ENCODE peak calls at places on chromosomes 11 and 22, in nine cellular contexts. J, U, R, Z, I, C, V, Y and Q are unnamed samples.

GRCh38 chr11:130202818-130203671 is 43.5 kb downstream of the ST14 start:
- DNase-seq in Z (no peak), V (no peak), J (no peak), C (peak; percentile 58), R (no peak), Y (no peak), U (no peak), I (no peak), Q (no peak)

GRCh38 chr11:128481135-128481534 is 106.2 kb downstream of the ETS1 start:
- DNase-seq in R (peak; percentile 29), I (no peak), J (peak; percentile 93), Z (no peak), Y (no peak), C (no peak), V (peak; percentile 85), U (peak; percentile 91), Q (peak; percentile 83)

GRCh38 chr11:60852639-60853468 is 2.9 kb downstream of the PTGDR2 start:
- DNase-seq in C (no peak), Z (no peak), U (no peak), I (no peak), J (no peak), Y (peak; percentile 51), V (no peak), R (peak; percentile 26), Q (no peak)

GRCh38 chr22:29630180-29630498 is 26.7 kb downstream of the NF2 start:
- DNase-seq in C (no peak), R (no peak), Y (no peak), I (no peak), U (no peak), J (no peak), V (no peak), Z (no peak), Q (no peak)

GRCh38 chr11:65625628-65626342 is 10.2 kb downstream of the PCNX3 start:
- DNase-seq in R (peak; percentile 44), C (peak; percentile 83), Y (peak; percentile 52), I (no peak), J (peak; percentile 41), V (no peak), Z (no peak), U (no peak), Q (no peak)

GRCh38 chr11:3989891-3990290 is 104.7 kb upstream of the RRM1 start:
- DNase-seq in U (no peak), J (no peak), C (no peak), Z (no peak), R (no peak), Y (no peak), V (no peak), I (no peak), Q (no peak)

GRCh38 chr11:32435511-32435946 is at the start of gene WT1:
- DNase-seq in J (no peak), R (no peak), I (no peak), V (no peak), Z (no peak), Y (peak; percentile 76), C (no peak), U (no peak), Q (peak; percentile 35)

GRCh38 chr11:61482513-61482912 is 26.0 kb upstream of the LRRC10B start:
- DNase-seq in R (no peak), Z (no peak), Y (peak; percentile 90), I (no peak), V (no peak), C (no peak), J (no peak), U (no peak), Q (no peak)

GRCh38 chr11:12983331-12983730 is 25.8 kb upstream of the RASSF10 start:
- DNase-seq in Y (no peak), U (no peak), V (no peak), I (no peak), R (no peak), Z (no peak), C (no peak), J (no peak), Q (no peak)

GRCh38 chr11:12986194-12986898 is 22.8 kb upstream of the RASSF10 start:
- DNase-seq in Z (no peak), Y (no peak), V (no peak), U (no peak), J (no peak), R (no peak), I (no peak), C (no peak), Q (no peak)

GRCh38 chr11:12979928-12980689 is 29.0 kb upstream of the RASSF10 start:
- DNase-seq in I (no peak), Z (no peak), J (no peak), V (no peak), R (peak; percentile 26), C (no peak), U (no peak), Y (no peak), Q (no peak)

DNA sequence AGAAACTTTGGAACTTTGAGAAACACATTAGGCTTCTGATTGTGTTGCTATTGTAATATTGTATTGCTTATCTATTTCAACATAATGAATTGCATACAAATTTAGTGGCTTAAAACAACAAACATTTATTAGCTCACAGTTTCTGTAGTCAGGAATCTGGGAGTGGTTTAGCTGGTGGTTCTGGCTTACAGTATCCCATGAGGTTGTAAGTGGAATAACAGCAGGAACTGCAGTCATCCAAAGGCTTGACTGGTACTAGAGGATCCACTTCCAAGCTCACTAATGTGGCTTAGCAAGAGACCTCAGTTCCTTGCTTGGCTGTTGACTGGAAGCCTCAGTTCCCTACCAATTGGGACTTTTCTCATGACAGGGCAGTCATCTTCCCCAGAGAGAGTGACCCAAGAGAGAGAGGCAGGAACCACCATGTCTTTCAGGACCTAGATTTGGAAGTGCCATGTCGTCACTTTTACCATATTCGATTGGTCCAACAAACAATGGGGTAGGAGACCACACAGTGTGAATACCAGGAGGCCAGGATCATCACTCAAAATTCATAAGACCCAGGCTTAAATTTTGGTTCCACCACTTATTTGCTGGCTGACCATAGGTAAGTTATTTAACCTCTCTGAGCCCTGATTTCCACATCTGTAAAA is 27.1 kb upstream of the RASSF10 start:
- DNase-seq in V (no peak), Z (no peak), Y (no peak), I (peak; percentile 39), R (peak; percentile 79), C (no peak), U (no peak), J (peak; percentile 18), Q (peak; percentile 27)
- TF ChIP-seq CTCF in V (no peak), Z (no peak), Y (no peak), I (no peak), R (peak; percentile 45), C (no peak), U (peak; percentile 6), J (no peak), Q (no peak)

GRCh38 chr11:75032550-75032935 is 43.8 kb downstream of the NEU3 start:
- DNase-seq in U (no peak), R (no peak), C (no peak), I (peak; percentile 26), Y (no peak), Z (no peak), V (no peak), J (no peak), Q (no peak)

GRCh38 chr11:75031771-75032549 is 43.2 kb downstream of the NEU3 start:
- DNase-seq in J (peak; percentile 81), Z (peak; percentile 50), V (peak; percentile 56), U (no peak), I (peak; percentile 35), Y (peak; percentile 89), C (peak; percentile 87), R (peak; percentile 76), Q (peak; percentile 77)

GRCh38 chr11:75029836-75030631 is 41.3 kb downstream of the NEU3 start:
- DNase-seq in V (no peak), Y (no peak), J (peak; percentile 55), C (no peak), I (peak; percentile 17), U (no peak), R (no peak), Z (no peak), Q (no peak)

GRCh38 chr11:75033916-75034315 is 45.2 kb downstream of the NEU3 start:
- DNase-seq in Y (no peak), I (no peak), Z (no peak), U (no peak), C (no peak), R (no peak), J (no peak), V (no peak), Q (no peak)

DNA sequence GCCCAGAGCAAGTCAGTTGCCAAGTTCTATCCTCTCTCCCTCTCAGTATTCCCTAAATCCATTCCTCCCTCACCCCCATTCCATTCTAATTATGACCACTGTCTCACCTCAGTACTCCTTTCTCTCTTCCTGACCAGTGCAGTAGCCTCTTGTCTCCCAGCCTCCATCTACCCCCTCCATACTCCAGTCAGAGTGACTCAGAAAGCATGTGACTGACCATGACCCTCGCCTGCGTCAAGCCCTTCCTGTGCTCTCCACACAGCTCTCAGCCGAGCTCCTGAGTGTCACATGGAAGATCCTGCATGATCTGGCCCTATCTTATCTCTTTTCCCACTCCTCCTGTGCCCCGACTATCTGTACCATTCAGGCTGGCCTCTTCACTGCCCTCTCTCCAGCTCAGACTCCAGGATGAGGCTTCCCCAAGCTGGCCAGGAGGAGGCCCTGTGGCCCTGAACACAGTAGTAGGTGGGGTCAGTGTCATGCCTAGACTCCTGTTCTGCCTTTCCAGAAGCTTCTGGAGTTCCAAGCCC is 42.6 kb downstream of the NEU3 start:
- DNase-seq in V (peak; percentile 73), U (peak; percentile 23), J (peak; percentile 96), R (peak; percentile 66), I (peak; percentile 35), C (no peak), Y (no peak), Z (no peak), Q (peak; percentile 54)
- TF ChIP-seq CTCF in V (no peak), U (no peak), J (no peak), R (no peak), I (no peak), C (no peak), Y (no peak), Z (no peak), Q (no peak)

DNA sequence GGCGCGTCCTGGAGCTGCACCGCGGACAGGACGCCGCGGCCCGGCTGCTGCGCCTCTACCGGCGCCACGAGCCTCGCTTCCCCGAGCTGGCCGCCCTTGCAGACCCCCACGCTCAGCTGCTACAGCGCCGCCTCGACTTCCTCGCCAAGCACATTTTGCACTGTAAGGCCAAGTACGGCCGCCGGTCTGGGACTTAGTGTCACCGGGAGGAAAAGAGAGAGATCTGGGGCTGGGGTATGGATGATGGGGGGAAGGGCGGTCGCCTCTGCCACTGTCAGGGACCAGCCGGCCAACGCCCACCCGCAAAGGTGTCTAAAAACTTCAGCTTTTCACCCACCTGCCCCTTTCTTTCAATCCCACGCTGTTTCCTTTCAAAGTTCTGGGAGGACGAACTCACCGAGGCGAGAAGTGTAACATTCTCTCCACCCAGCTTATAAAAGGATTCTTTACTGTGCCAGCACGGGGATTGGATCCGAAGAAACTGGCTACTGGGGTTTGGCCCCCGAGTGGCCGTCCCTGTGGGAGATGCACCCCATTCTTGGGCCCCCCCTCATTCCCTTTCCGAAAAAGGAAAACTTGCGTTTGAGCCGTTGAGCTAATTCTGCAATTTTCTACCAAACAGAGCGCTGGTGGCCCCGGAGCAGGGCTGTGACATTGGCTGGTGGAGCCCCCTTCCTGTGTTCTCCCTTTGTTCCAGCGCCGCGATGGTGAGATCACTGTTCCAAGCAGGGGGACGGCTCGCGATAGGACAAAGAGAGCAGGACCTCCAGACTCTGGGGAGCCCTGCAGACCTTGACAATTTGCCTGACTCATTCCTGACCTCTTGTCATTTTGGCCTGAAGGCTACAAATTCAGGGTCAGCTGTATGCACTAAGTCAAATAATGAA is 1.7 kb downstream of the FJX1 start:
- DNase-seq in I (peak; percentile 70), J (no peak), V (peak; percentile 46), U (no peak), Z (no peak), C (no peak), Y (peak; percentile 71), R (peak; percentile 41), Q (peak; percentile 47)
- TF ChIP-seq CTCF in I (no peak), J (no peak), V (peak; percentile 3), U (peak; percentile 5), Z (no peak), C (no peak), Y (no peak), R (peak; percentile 2), Q (no peak)

GRCh38 chr11:102260241-102260640 is 57.0 kb upstream of the BIRC3 start:
- DNase-seq in V (peak; percentile 68), U (no peak), R (no peak), C (no peak), Z (no peak), I (no peak), Y (no peak), J (no peak), Q (no peak)
- TF ChIP-seq CTCF in V (no peak), U (no peak), R (no peak), C (no peak), Z (no peak), I (no peak), Y (no peak), J (no peak), Q (no peak)